ENCODE peak calls at places on chromosomes 6 and 20, in ten cellular contexts. Q is H9, S is HCT116, T is WTC11, U is esophagus squamous epithelium, Y is Calu3, W is sigmoid colon, I is PC-3, D is choroid plexus epithelial cell, L is upper lobe of right lung. A is an unnamed sample.

GRCh38 chr6:166710084-166710483 is 83.0 kb upstream of the RPS6KA2 start:
- DNase-seq in W (no peak), I (no peak), T (no peak), S (no peak), D (no peak), L (no peak), Y (no peak), Q (no peak), U (no peak), A (no peak)

GRCh38 chr6:80440496-80441160 is 334.2 kb downstream of the BCKDHB start:
- DNase-seq in Y (no peak), Q (no peak), W (no peak), L (no peak), I (no peak), S (no peak), T (no peak), U (no peak), D (no peak), A (no peak)

GRCh38 chr6:147298461-147298860 is 94.2 kb downstream of the STXBP5 start:
- DNase-seq in W (no peak), I (peak), S (no peak), D (no peak), U (no peak), Y (no peak), L (no peak), Q (no peak), T (no peak), A (no peak)

GRCh38 chr20:40390654-40391053 is 298.4 kb downstream of the MAFB start:
- DNase-seq in L (no peak), I (no peak), Q (no peak), W (no peak), S (no peak), U (no peak), Y (no peak), D (no peak), T (no peak), A (no peak)

GRCh38 chr20:50295762-50296449 is 105.3 kb downstream of the CEBPB start:
- DNase-seq in W (peak), U (no peak), Q (no peak), L (peak), T (no peak), D (no peak), Y (peak), S (no peak), I (no peak), A (no peak)

GRCh38 chr20:46040902-46041535 is 12.0 kb downstream of the SLC12A5 start:
- DNase-seq in I (peak), Q (peak), T (peak), L (no peak), U (no peak), W (no peak), D (peak), Y (peak), S (no peak), A (no peak)

GRCh38 chr6:146770965-146771735 is 172.4 kb downstream of the ADGB start:
- DNase-seq in U (no peak), D (no peak), L (peak), S (no peak), T (no peak), W (peak), Q (no peak), Y (no peak), I (no peak), A (no peak)

GRCh38 chr6:85715797-85716196 is 73.1 kb upstream of the SYNCRIP start:
- DNase-seq in W (no peak), I (no peak), S (no peak), Q (no peak), U (no peak), D (no peak), T (no peak), L (no peak), Y (no peak), A (no peak)

GRCh38 chr20:38446441-38447209 is 11.5 kb upstream of the SNHG17 start:
- DNase-seq in T (peak), I (peak), L (peak), D (peak), Q (peak), Y (peak), W (peak), S (peak), U (peak), A (peak)

GRCh38 chr6:153108320-153108719 is 22.8 kb downstream of the RGS17 start:
- DNase-seq in T (no peak), I (peak), U (no peak), D (peak), W (no peak), L (no peak), S (no peak), Y (no peak), Q (no peak), A (no peak)

GRCh38 chr20:64151634-64152530 is 12.4 kb upstream of the MYT1 start:
- DNase-seq in I (peak), D (peak), Y (peak), S (peak), U (no peak), Q (no peak), T (no peak), L (peak), W (peak), A (no peak)

GRCh38 chr6:5457036-5457435 is 195.7 kb downstream of the FARS2 start:
- DNase-seq in T (no peak), D (no peak), W (no peak), I (peak), L (no peak), Y (peak), Q (no peak), S (no peak), U (no peak), A (no peak)

GRCh38 chr6:26502169-26502568 is 2.1 kb downstream of the BTN1A1 start:
- DNase-seq in L (no peak), S (no peak), T (no peak), Y (no peak), W (no peak), Q (no peak), I (peak), D (no peak), U (no peak), A (no peak)

GRCh38 chr6:43124481-43124880 is 46.6 kb upstream of the SRF start:
- DNase-seq in D (no peak), W (no peak), S (no peak), I (no peak), Q (no peak), L (no peak), T (no peak), Y (no peak), U (no peak), A (no peak)

GRCh38 chr6:27839303-27840081 is 72.7 kb downstream of the OR2B2 start:
- DNase-seq in D (peak), U (no peak), Q (no peak), L (no peak), I (peak), T (no peak), S (no peak), W (no peak), Y (peak), A (no peak)

GRCh38 chr6:22095886-22096285 is 200.9 kb downstream of the PRL start:
- DNase-seq in U (no peak), I (no peak), Y (no peak), D (peak), L (no peak), Q (no peak), T (no peak), S (no peak), W (no peak), A (no peak)

GRCh38 chr20:57698867-57699275 is 10.9 kb downstream of the PMEPA1 start:
- DNase-seq in D (no peak), T (no peak), W (no peak), L (no peak), I (no peak), Q (no peak), S (no peak), U (no peak), Y (peak), A (no peak)

GRCh38 chr6:157607317-157608109 is 215.5 kb upstream of the SNX9 start:
- DNase-seq in D (peak), L (no peak), Y (no peak), S (no peak), Q (peak), W (no peak), U (no peak), T (peak), I (no peak), A (no peak)

GRCh38 chr6:92906385-92906784 is 513.0 kb downstream of the EPHA7 start:
- DNase-seq in I (no peak), T (no peak), D (no peak), Q (no peak), S (no peak), L (no peak), Y (no peak), U (no peak), W (no peak), A (no peak)

GRCh38 chr6:161418458-161418945 is 144.6 kb upstream of the AGPAT4 start:
- DNase-seq in I (peak), L (no peak), U (no peak), T (no peak), D (peak), Y (peak), S (peak), Q (no peak), W (no peak), A (peak)

GRCh38 chr6:164929155-164929977 is 380.0 kb downstream of the C6orf118 start:
- DNase-seq in D (no peak), S (no peak), W (no peak), U (no peak), Q (no peak), T (no peak), L (no peak), I (no peak), Y (no peak), A (no peak)

GRCh38 chr6:150615967-150616366 is 16.3 kb downstream of the PLEKHG1 start:
- DNase-seq in S (no peak), T (no peak), Y (no peak), Q (no peak), L (no peak), U (no peak), D (no peak), W (no peak), I (no peak), A (no peak)

GRCh38 chr20:21339499-21339898 is 36.4 kb downstream of the XRN2 start:
- DNase-seq in Q (no peak), W (no peak), D (peak), Y (no peak), U (no peak), I (no peak), L (no peak), T (no peak), S (no peak), A (no peak)

GRCh38 chr6:168105813-168106660 is 27.0 kb upstream of the FRMD1 start:
- DNase-seq in W (no peak), U (no peak), T (no peak), I (no peak), Y (no peak), L (peak), S (no peak), D (peak), Q (no peak), A (no peak)

GRCh38 chr6:29999426-29999825 is 57.1 kb downstream of the HLA-A start:
- DNase-seq in I (no peak), D (no peak), L (no peak), T (no peak), Y (no peak), W (no peak), S (no peak), U (no peak), Q (no peak), A (no peak)

GRCh38 chr6:157302761-157303160 is 20.6 kb downstream of the TMEM242 start:
- DNase-seq in S (no peak), I (no peak), D (no peak), Y (no peak), U (no peak), L (no peak), W (no peak), T (no peak), Q (no peak), A (no peak)

GRCh38 chr6:88380083-88380482 is 213.9 kb upstream of the CNR1 start:
- DNase-seq in U (no peak), Y (peak), T (no peak), W (peak), I (peak), S (no peak), L (peak), Q (no peak), D (peak), A (peak)

GRCh38 chr20:39048000-39048696 is 86.0 kb downstream of the DHX35 start:
- DNase-seq in L (peak), S (peak), Q (peak), W (peak), T (peak), Y (peak), D (peak), I (peak), U (peak), A (peak)

GRCh38 chr6:155448823-155449789 is 6.5 kb downstream of the NOX3 start:
- DNase-seq in Q (no peak), D (no peak), U (no peak), S (no peak), L (no peak), I (no peak), T (no peak), W (no peak), Y (no peak), A (no peak)

GRCh38 chr6:44248579-44248978 is 1.7 kb downstream of the HSP90AB1 start:
- DNase-seq in W (no peak), S (no peak), I (no peak), D (no peak), Q (no peak), U (no peak), Y (no peak), L (no peak), T (no peak), A (no peak)

GRCh38 chr6:44245912-44246662 is 814 bp upstream of the HSP90AB1 start:
- DNase-seq in W (peak), Y (peak), D (peak), T (peak), L (peak), I (peak), S (peak), Q (peak), U (no peak), A (no peak)

GRCh38 chr6:44245391-44245911 is 1.4 kb upstream of the HSP90AB1 start:
- DNase-seq in Q (no peak), W (no peak), D (no peak), U (no peak), T (no peak), I (no peak), L (no peak), S (no peak), Y (no peak), A (no peak)

GRCh38 chr6:44247338-44248302 is 719 bp downstream of the HSP90AB1 start:
- DNase-seq in W (peak), I (peak), S (no peak), Q (no peak), Y (peak), D (peak), U (no peak), T (peak), L (peak), A (no peak)

DNA sequence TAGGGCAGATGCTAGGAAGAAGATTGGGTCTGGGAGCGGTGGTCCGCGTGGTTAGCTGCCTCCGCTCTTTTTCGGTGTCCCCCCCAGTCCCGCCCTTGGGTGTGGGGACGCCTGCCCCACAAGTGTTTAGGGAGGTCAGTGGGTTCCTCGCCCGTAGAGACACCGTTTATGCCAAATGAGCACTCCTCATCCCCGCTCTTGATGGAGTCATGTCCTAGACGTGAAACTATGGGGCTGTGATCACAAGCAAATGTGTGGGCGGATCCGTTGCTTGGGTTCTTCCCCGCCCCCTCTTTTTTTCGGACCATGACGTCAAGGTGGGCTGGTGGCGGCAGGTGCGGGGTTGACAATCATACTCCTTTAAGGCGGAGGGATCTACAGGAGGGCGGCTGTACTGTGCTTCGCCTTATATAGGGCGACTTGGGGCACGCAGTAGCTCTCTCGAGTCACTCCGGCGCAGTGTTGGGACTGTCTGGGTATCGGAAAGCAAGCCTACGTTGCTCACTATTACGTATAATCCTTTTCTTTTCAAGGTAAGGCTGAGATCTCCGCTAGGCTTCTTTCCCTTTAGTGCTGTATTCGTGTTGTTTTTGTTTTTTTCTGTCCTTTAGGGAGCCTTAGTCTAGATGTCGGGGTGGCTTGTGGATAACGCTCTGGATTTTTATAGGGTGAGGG is at the start of gene HSP90AB1:
- DNase-seq in Y (peak), S (peak), L (peak), D (peak), W (peak), U (peak), T (peak), I (peak), Q (peak), A (peak)
- TF ChIP-seq CTCF in Y (no peak), S (no peak), L (no peak), D (no peak), W (no peak), U (peak), T (no peak), I (no peak), Q (no peak), A (no peak)

GRCh38 chr20:54320148-54320607 is 112.3 kb downstream of the PFDN4 start:
- DNase-seq in W (no peak), Y (peak), U (no peak), D (peak), T (no peak), Q (peak), I (no peak), S (no peak), L (no peak), A (no peak)
- TF ChIP-seq CTCF in W (no peak), Y (no peak), U (no peak), D (no peak), T (no peak), Q (peak), I (peak), S (no peak), L (no peak), A (no peak)

GRCh38 chr6:38773338-38773737 is 58.2 kb downstream of the DNAH8 start:
- DNase-seq in S (peak), T (peak), W (no peak), Y (peak), I (peak), U (no peak), D (no peak), L (no peak), Q (peak), A (no peak)
- TF ChIP-seq CTCF in S (peak), T (peak), W (no peak), Y (peak), I (peak), U (peak), D (peak), L (peak), Q (peak), A (no peak)

DNA sequence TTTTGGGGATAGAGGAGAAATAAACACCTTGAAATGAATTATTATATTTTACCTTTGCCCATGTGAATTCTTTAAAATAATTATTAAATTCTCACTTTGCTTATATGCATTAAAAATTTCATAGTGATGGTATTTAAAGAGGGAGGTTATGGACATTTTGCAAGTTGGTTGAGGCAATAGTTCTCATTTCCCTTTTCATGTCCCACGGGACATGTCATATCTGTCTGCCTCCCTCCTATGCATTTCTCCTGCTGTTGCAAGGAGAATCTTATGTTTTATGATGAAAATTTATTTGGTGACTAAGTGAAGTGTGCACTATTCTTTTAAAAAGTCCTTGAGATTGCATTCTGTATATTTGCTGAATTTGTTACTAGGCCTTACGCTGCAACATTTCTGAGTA is 67.2 kb downstream of the UTRN start:
- DNase-seq in Y (no peak), U (no peak), L (no peak), I (no peak), T (no peak), W (no peak), S (no peak), D (peak), Q (no peak), A (no peak)
- TF ChIP-seq CTCF in Y (no peak), U (no peak), L (no peak), I (no peak), T (no peak), W (no peak), S (no peak), D (no peak), Q (no peak), A (no peak)